ENCODE peak calls at places on chromosomes 4 and X, in four cellular contexts. One of them, this sample, is unnamed.

GRCh38 chrX:119694601-119695534 is 1.9 kb upstream of the SEPTIN6 start:
- DNase-seq in HepG2: peak; percentile 39
- DNase-seq in K562: no peak
- DNase-seq in WTC11: peak; percentile 28
- DNase-seq in this sample: no peak

GRCh38 chr4:147590249-147590920 is 26.8 kb upstream of the TMEM184C start:
- DNase-seq in HepG2: peak; percentile 31
- DNase-seq in K562: peak; percentile 43
- DNase-seq in WTC11: peak; percentile 70
- DNase-seq in this sample: peak; percentile 32

GRCh38 chr4:24137963-24138601 is 248.2 kb upstream of the PPARGC1A start:
- DNase-seq in HepG2: peak; percentile 78
- DNase-seq in K562: no peak
- DNase-seq in WTC11: no peak
- DNase-seq in this sample: no peak

GRCh38 chr4:47933798-47934197 is 19.4 kb upstream of the NFXL1 start:
- DNase-seq in HepG2: peak; percentile 32
- DNase-seq in K562: peak; percentile 18
- DNase-seq in WTC11: no peak
- DNase-seq in this sample: peak; percentile 28

GRCh38 chr4:3388461-3389185 is 53.1 kb upstream of the HGFAC start:
- DNase-seq in HepG2: no peak
- DNase-seq in K562: no peak
- DNase-seq in WTC11: no peak
- DNase-seq in this sample: no peak

GRCh38 chr4:26058537-26058936 is 144.5 kb downstream of the SMIM20 start:
- DNase-seq in HepG2: no peak
- DNase-seq in K562: no peak
- DNase-seq in WTC11: no peak
- DNase-seq in this sample: no peak

GRCh38 chr4:6991771-6992557 is 51.2 kb upstream of the TADA2B start:
- DNase-seq in HepG2: no peak
- DNase-seq in K562: no peak
- DNase-seq in WTC11: no peak
- DNase-seq in this sample: no peak

GRCh38 chr4:183589710-183590109 is 69.3 kb downstream of the RWDD4 start:
- DNase-seq in HepG2: no peak
- DNase-seq in K562: no peak
- DNase-seq in WTC11: no peak
- DNase-seq in this sample: no peak

GRCh38 chrX:53357799-53358530 is 64.5 kb downstream of the SMC1A start:
- DNase-seq in HepG2: no peak
- DNase-seq in K562: no peak
- DNase-seq in WTC11: peak; percentile 9
- DNase-seq in this sample: no peak

GRCh38 chrX:16882188-16882587 is 12.0 kb upstream of the RBBP7 start:
- DNase-seq in HepG2: no peak
- DNase-seq in K562: no peak
- DNase-seq in WTC11: no peak
- DNase-seq in this sample: peak; percentile 21

GRCh38 chrX:114976321-114976720 is 41.1 kb downstream of the IL13RA2 start:
- DNase-seq in HepG2: no peak
- DNase-seq in K562: no peak
- DNase-seq in WTC11: no peak
- DNase-seq in this sample: no peak

GRCh38 chr4:123986268-123986798 is 589.7 kb downstream of the SPRY1 start:
- DNase-seq in HepG2: no peak
- DNase-seq in K562: no peak
- DNase-seq in WTC11: no peak
- DNase-seq in this sample: no peak

GRCh38 chrX:68443155-68443868 is 10.0 kb upstream of the OPHN1 start:
- DNase-seq in HepG2: peak; percentile 6
- DNase-seq in K562: no peak
- DNase-seq in WTC11: no peak
- DNase-seq in this sample: no peak

GRCh38 chrX:44036336-44036735 is 63.1 kb upstream of the NDP start:
- DNase-seq in HepG2: no peak
- DNase-seq in K562: no peak
- DNase-seq in WTC11: no peak
- DNase-seq in this sample: no peak

GRCh38 chr4:189177130-189177529 is 763.5 kb upstream of the FRG1 start:
- DNase-seq in HepG2: no peak
- DNase-seq in K562: no peak
- DNase-seq in WTC11: no peak
- DNase-seq in this sample: no peak

GRCh38 chrX:154799554-154800348 is 5.5 kb downstream of the MPP1 start:
- DNase-seq in HepG2: peak; percentile 90
- DNase-seq in K562: no peak
- DNase-seq in WTC11: no peak
- DNase-seq in this sample: peak; percentile 80

GRCh38 chr4:100984901-100985300 is 362.4 kb downstream of the PPP3CA start:
- DNase-seq in HepG2: no peak
- DNase-seq in K562: no peak
- DNase-seq in WTC11: no peak
- DNase-seq in this sample: no peak

GRCh38 chr4:120683902-120684540 is 238.5 kb downstream of the PRDM5 start:
- DNase-seq in HepG2: no peak
- DNase-seq in K562: no peak
- DNase-seq in WTC11: no peak
- DNase-seq in this sample: no peak

GRCh38 chr4:139015269-139015947 is at the start of gene NOCT:
- DNase-seq in HepG2: peak; percentile 80
- DNase-seq in K562: peak; percentile 86
- DNase-seq in WTC11: peak; percentile 90
- DNase-seq in this sample: peak; percentile 72

GRCh38 chr4:139017861-139018260 is 2.3 kb downstream of the NOCT start:
- DNase-seq in HepG2: no peak
- DNase-seq in K562: no peak
- DNase-seq in WTC11: no peak
- DNase-seq in this sample: no peak

GRCh38 chr4:139014391-139015268 is 951 bp upstream of the NOCT start:
- DNase-seq in HepG2: peak; percentile 64
- DNase-seq in K562: no peak
- DNase-seq in WTC11: no peak
- DNase-seq in this sample: peak; percentile 77

GRCh38 chr4:139018501-139018900 is 2.9 kb downstream of the NOCT start:
- DNase-seq in HepG2: no peak
- DNase-seq in K562: no peak
- DNase-seq in WTC11: no peak
- DNase-seq in this sample: no peak

GRCh38 chr4:139015948-139016451 is 419 bp downstream of the NOCT start:
- DNase-seq in HepG2: peak; percentile 12
- DNase-seq in K562: no peak
- DNase-seq in WTC11: no peak
- DNase-seq in this sample: no peak
- TF ChIP-seq HMGXB4 in HepG2: no peak
- TF ChIP-seq HMGXB4 in K562: no peak
- TF ChIP-seq HMGXB4 in WTC11: no peak
- TF ChIP-seq HMGXB4 in this sample: no peak

GRCh38 chr4:40939826-40940225 is 190.1 kb downstream of the NSUN7 start:
- DNase-seq in HepG2: no peak
- DNase-seq in K562: no peak
- DNase-seq in WTC11: no peak
- DNase-seq in this sample: no peak
- TF ChIP-seq HMGXB4 in HepG2: no peak
- TF ChIP-seq HMGXB4 in K562: no peak
- TF ChIP-seq HMGXB4 in WTC11: no peak
- TF ChIP-seq HMGXB4 in this sample: no peak

DNA sequence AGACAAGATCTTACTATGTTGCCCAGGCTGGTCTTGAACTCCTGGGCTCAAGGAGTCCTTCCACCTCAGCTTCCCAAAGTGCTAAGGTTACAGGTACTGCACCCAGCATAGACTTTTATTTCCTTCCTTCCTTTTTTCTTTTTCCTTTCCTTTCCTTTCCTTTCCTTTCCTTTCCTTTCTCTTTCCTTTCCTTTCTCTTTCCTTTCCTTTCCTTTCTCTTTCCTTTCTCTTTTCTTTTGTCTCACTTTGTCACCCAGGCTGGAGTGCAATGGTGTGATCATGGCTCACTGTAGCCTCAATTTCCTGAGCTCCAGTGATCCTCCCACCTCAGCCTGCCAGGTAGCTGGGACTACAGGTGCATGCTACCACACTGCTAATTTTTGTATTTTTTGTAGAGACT is 19.4 kb downstream of the DLG3 start:
- DNase-seq in HepG2: no peak
- DNase-seq in K562: no peak
- DNase-seq in WTC11: no peak
- DNase-seq in this sample: no peak
- TF ChIP-seq HMGXB4 in HepG2: no peak
- TF ChIP-seq HMGXB4 in K562: no peak
- TF ChIP-seq HMGXB4 in WTC11: no peak
- TF ChIP-seq HMGXB4 in this sample: no peak

DNA sequence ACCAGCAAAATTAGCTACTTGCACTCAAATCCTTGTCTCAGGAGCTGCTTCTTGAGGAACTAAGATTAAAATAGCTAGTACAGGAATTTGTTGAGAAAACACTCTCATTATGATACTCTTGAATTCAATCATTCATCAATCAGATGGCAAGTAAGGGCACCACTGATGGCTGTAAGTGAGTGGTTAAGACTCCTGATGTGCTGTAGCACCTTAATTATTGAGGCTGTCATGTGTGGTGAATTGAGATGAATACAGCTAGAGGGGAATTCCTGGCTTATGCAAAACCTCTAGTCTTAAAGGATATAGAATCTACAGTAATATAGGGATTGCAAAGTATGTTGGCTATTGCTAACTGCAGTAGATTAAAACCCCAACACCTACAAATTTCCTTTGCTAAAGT is 509.1 kb downstream of the IQCM start:
- DNase-seq in HepG2: no peak
- DNase-seq in K562: no peak
- DNase-seq in WTC11: no peak
- DNase-seq in this sample: no peak
- TF ChIP-seq HMGXB4 in HepG2: no peak
- TF ChIP-seq HMGXB4 in K562: no peak
- TF ChIP-seq HMGXB4 in WTC11: no peak
- TF ChIP-seq HMGXB4 in this sample: no peak

This sample was measured in A549.